ENCODE peak calls at places on chromosomes 2 and 18, in ten cellular contexts. M is BJ; T is heart right ventricle; N is fibroblast of mammary gland; K is NCI-H1417; Z is activated CD4-positive, CD25-positive, alpha-beta regulatory T cell treated with anti-CD3 and anti-CD28 coated beads, Interleukin-2, amount 50 U/mL, for 72 hours; G is left cardiac atrium; C is epithelial cell of esophagus; J is A549; R is uterus. W is an unnamed sample.

GRCh38 chr2:128642316-128642715 is 323.6 kb upstream of the HS6ST1 start:
- DNase-seq in C (no peak), N (no peak), R (no peak), T (no peak), G (no peak), Z (no peak), K (no peak), J (no peak), M (no peak), W (no peak)

GRCh38 chr2:231821908-231822307 is 35.7 kb downstream of the COPS7B start:
- DNase-seq in T (no peak), G (no peak), N (no peak), J (no peak), Z (no peak), C (no peak), R (no peak), K (no peak), M (no peak), W (no peak)

GRCh38 chr2:222959358-222959757 is 92.6 kb upstream of the KCNE4 start:
- DNase-seq in G (no peak), Z (no peak), K (no peak), T (no peak), R (no peak), N (peak; percentile 61), J (peak; percentile 40), C (peak; percentile 89), M (peak; percentile 75), W (no peak)

GRCh38 chr2:155815851-155816250 is 516.7 kb downstream of the NR4A2 start:
- DNase-seq in K (peak; percentile 27), Z (no peak), C (peak; percentile 68), N (peak; percentile 13), G (no peak), J (no peak), T (no peak), M (no peak), R (no peak), W (no peak)

GRCh38 chr18:12373032-12373770 is 3.8 kb downstream of the AFG3L2 start:
- DNase-seq in G (no peak), Z (no peak), K (no peak), R (no peak), J (no peak), C (no peak), T (no peak), N (no peak), M (no peak), W (no peak)

GRCh38 chr18:37299471-37300304 is 265.9 kb downstream of the CELF4 start:
- DNase-seq in K (peak; percentile 89), T (peak; percentile 85), C (peak; percentile 90), J (peak; percentile 69), Z (no peak), N (peak; percentile 96), M (peak; percentile 71), R (peak; percentile 93), G (peak; percentile 89), W (peak; percentile 96)

GRCh38 chr2:168571061-168571460 is 115.0 kb downstream of the CERS6 start:
- DNase-seq in T (no peak), K (no peak), N (peak; percentile 40), R (no peak), J (no peak), Z (no peak), C (peak; percentile 83), M (no peak), G (no peak), W (no peak)

GRCh38 chr2:239726091-239726591 is 299.0 kb downstream of the NDUFA10 start:
- DNase-seq in K (no peak), T (no peak), R (no peak), N (no peak), M (no peak), C (no peak), G (no peak), Z (peak; percentile 12), J (no peak), W (no peak)

GRCh38 chr2:1864301-1864980 is 120.1 kb upstream of the PXDN start:
- DNase-seq in Z (no peak), M (no peak), J (no peak), C (no peak), R (no peak), K (peak; percentile 37), N (no peak), T (no peak), G (no peak), W (no peak)

GRCh38 chr2:19747310-19748072 is 154.3 kb downstream of the TTC32 start:
- DNase-seq in C (no peak), G (no peak), M (no peak), J (no peak), Z (no peak), T (no peak), R (no peak), N (no peak), K (no peak), W (no peak)

GRCh38 chr2:189579585-189579984 is 1.0 kb downstream of the SLC40A1 start:
- DNase-seq in K (no peak), G (no peak), N (peak; percentile 63), M (no peak), Z (no peak), C (peak; percentile 51), R (no peak), T (no peak), J (no peak), W (no peak)

GRCh38 chr2:219254590-219255219 is 987 bp upstream of the TUBA4A start:
- DNase-seq in C (peak; percentile 38), K (no peak), J (no peak), N (no peak), T (no peak), G (no peak), R (no peak), Z (no peak), M (no peak), W (no peak)

GRCh38 chr2:234863043-234863934 is 88.5 kb upstream of the SH3BP4 start:
- DNase-seq in T (peak; percentile 61), C (peak; percentile 91), G (peak; percentile 54), N (peak; percentile 89), M (no peak), R (peak; percentile 47), J (peak; percentile 65), K (peak; percentile 22), Z (no peak), W (peak; percentile 71)

GRCh38 chr18:48813833-48814489 is 136.8 kb downstream of the SMAD7 start:
- DNase-seq in M (no peak), R (peak; percentile 14), K (no peak), N (no peak), Z (peak; percentile 29), T (no peak), G (peak; percentile 67), C (no peak), J (no peak), W (peak; percentile 3)

GRCh38 chr2:173658946-173659371 is 304.3 kb downstream of the CDCA7 start:
- DNase-seq in J (no peak), N (peak; percentile 67), R (no peak), G (no peak), K (no peak), T (no peak), M (no peak), C (no peak), Z (no peak), W (no peak)